ENCODE peak calls at places on chromosomes 12 and 14, in four cellular contexts. D is fibroblast of pulmonary artery, A is prostate gland, L is tibial nerve. I is an unnamed sample.

GRCh38 chr14:85528882-85529585 is 910 bp upstream of the FLRT2 start:
- DNase-seq in D (peak), L (no peak), A (no peak), I (peak)

GRCh38 chr12:15225136-15225535 is 3.9 kb upstream of the RERG start:
- DNase-seq in D (no peak), A (no peak), L (no peak), I (no peak)

GRCh38 chr14:97705976-97706375 is 908.8 kb downstream of the VRK1 start:
- DNase-seq in D (no peak), A (no peak), L (no peak), I (no peak)

GRCh38 chr12:79911889-79912656 is 22.8 kb downstream of the PPP1R12A start:
- DNase-seq in A (no peak), D (peak), L (no peak), I (peak)

GRCh38 chr12:91777268-91777997 is 368.2 kb downstream of the BTG1 start:
- DNase-seq in A (no peak), D (no peak), L (no peak), I (peak)

GRCh38 chr12:91877461-91878230 is 268.0 kb downstream of the BTG1 start:
- DNase-seq in L (no peak), A (no peak), D (no peak), I (no peak)

GRCh38 chr14:79584679-79585078 is 626.6 kb downstream of the DIO2 start:
- DNase-seq in A (no peak), D (peak), L (no peak), I (peak)

GRCh38 chr12:80099259-80099658 is at the start of gene OTOGL:
- DNase-seq in L (no peak), A (no peak), D (no peak), I (no peak)

GRCh38 chr12:85350356-85350755 is 70.3 kb downstream of the ALX1 start:
- DNase-seq in L (no peak), D (no peak), A (no peak), I (no peak)

GRCh38 chr12:19402743-19403400 is 36.4 kb upstream of the AEBP2 start:
- DNase-seq in A (no peak), L (no peak), D (peak), I (peak)

GRCh38 chr12:55728185-55728931 is 451 bp downstream of the CD63 start:
- DNase-seq in A (peak), D (peak), L (peak), I (peak)

GRCh38 chr12:7008864-7009263 is 9.4 kb downstream of the LPCAT3 start:
- DNase-seq in A (no peak), D (no peak), L (no peak), I (no peak)

GRCh38 chr14:33682746-33683145 is 268.1 kb downstream of the EGLN3 start:
- DNase-seq in D (peak), A (no peak), L (peak), I (peak)

GRCh38 chr12:388547-389137 is 478 bp downstream of the KDM5A start:
- DNase-seq in L (no peak), D (peak), A (no peak), I (peak)

GRCh38 chr12:107356937-107357295 is 263.6 kb upstream of the CRY1 start:
- DNase-seq in L (no peak), D (no peak), A (no peak), I (no peak)

GRCh38 chr14:28609228-28609828 is 157.3 kb upstream of the FOXG1 start:
- DNase-seq in L (peak), D (peak), A (peak), I (peak)

GRCh38 chr12:105462841-105463240 is 132.3 kb downstream of the C12orf75 start:
- DNase-seq in A (no peak), L (no peak), D (peak), I (peak)

GRCh38 chr12:99386907-99387306 is 260.6 kb upstream of the GARIN6 start:
- DNase-seq in D (peak), L (no peak), A (no peak), I (peak)

GRCh38 chr12:62435337-62436163 is 31.1 kb upstream of the MON2 start:
- DNase-seq in D (peak), L (no peak), A (peak), I (peak)

GRCh38 chr12:48923117-48923516 is 2.2 kb downstream of the FKBP11 start:
- DNase-seq in L (no peak), A (no peak), D (no peak), I (no peak)

GRCh38 chr12:116295327-116296263 is 18.1 kb upstream of the MED13L start:
- DNase-seq in A (no peak), D (peak), L (no peak), I (no peak)

GRCh38 chr14:22417914-22418313 is 171.1 kb downstream of the DAD1 start:
- DNase-seq in A (no peak), L (no peak), D (no peak), I (no peak)
- TF ChIP-seq CTCF in A (no peak), L (no peak), D (no peak), I (no peak)

GRCh38 chr14:99466719-99467118 is 13.9 kb downstream of the SETD3 start:
- DNase-seq in D (no peak), L (no peak), A (no peak), I (no peak)

GRCh38 chr14:99468836-99469592 is 11.6 kb downstream of the SETD3 start:
- DNase-seq in D (no peak), L (no peak), A (no peak), I (no peak)

GRCh38 chr14:99465288-99465687 is 15.4 kb downstream of the SETD3 start:
- DNase-seq in L (no peak), A (no peak), D (no peak), I (no peak)

GRCh38 chr14:99467338-99468075 is 13.2 kb downstream of the SETD3 start:
- DNase-seq in L (no peak), A (no peak), D (no peak), I (no peak)

DNA sequence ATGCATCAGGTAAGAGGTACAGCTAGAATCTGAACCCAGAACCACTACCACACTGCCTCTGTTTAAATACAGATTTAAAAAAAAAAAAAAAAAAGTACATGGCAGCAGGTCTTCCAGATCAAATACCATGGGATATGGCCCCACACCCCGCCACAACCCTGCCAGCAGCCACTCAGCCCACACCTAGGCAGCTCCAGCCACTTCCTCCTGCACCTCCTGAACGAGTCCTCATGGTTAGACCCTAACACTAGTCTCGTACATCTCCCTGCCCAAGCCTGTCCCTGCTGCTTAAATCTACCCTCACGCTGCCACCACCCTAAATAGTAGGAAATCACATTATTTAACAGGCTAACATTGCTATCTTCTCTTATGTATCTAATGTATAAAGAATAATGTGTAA is 12.6 kb downstream of the SETD3 start:
- DNase-seq in A (no peak), D (no peak), L (no peak), I (no peak)
- TF ChIP-seq CTCF in A (no peak), D (no peak), L (no peak), I (no peak)

GRCh38 chr12:132451172-132451835 is 38.6 kb upstream of the FBRSL1 start:
- DNase-seq in D (no peak), L (no peak), A (no peak), I (no peak)

GRCh38 chr12:132453361-132454133 is 36.4 kb upstream of the FBRSL1 start:
- DNase-seq in D (no peak), A (no peak), L (no peak), I (peak)

GRCh38 chr12:132452596-132453350 is 37.2 kb upstream of the FBRSL1 start:
- DNase-seq in L (no peak), A (no peak), D (no peak), I (no peak)

GRCh38 chr12:132450391-132451171 is 39.4 kb upstream of the FBRSL1 start:
- DNase-seq in L (no peak), D (no peak), A (no peak), I (no peak)

DNA sequence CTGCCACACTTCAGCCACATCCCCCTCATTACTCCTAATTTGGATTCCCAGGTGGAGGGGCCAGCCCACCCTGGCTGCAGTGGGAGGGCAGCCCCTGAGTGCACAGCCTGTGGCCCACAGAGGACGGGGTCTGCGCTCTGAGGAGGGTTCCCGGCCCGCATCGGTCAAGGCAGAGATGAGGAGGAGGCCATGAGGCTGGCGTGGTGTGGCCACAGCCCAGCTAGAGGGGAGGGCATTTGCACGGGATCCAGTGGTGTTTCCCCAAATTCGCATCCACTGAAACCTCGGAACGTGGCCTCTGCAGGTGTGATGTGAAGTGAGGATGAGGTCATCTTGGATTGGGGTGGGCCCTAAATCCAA is 38.1 kb upstream of the FBRSL1 start:
- DNase-seq in A (no peak), L (no peak), D (no peak), I (no peak)
- TF ChIP-seq CTCF in A (no peak), L (no peak), D (no peak), I (no peak)

GRCh38 chr12:39620664-39621658 is 1.4 kb upstream of the ABCD2 start:
- DNase-seq in L (no peak), A (no peak), D (peak), I (no peak)

GRCh38 chr12:39619316-39619659 is 315 bp downstream of the ABCD2 start:
- DNase-seq in L (no peak), A (no peak), D (no peak), I (no peak)

GRCh38 chr12:39621670-39622069 is 2.1 kb upstream of the ABCD2 start:
- DNase-seq in A (no peak), D (no peak), L (no peak), I (no peak)

GRCh38 chr12:39618701-39619100 is 902 bp downstream of the ABCD2 start:
- DNase-seq in L (no peak), D (no peak), A (no peak), I (no peak)

DNA sequence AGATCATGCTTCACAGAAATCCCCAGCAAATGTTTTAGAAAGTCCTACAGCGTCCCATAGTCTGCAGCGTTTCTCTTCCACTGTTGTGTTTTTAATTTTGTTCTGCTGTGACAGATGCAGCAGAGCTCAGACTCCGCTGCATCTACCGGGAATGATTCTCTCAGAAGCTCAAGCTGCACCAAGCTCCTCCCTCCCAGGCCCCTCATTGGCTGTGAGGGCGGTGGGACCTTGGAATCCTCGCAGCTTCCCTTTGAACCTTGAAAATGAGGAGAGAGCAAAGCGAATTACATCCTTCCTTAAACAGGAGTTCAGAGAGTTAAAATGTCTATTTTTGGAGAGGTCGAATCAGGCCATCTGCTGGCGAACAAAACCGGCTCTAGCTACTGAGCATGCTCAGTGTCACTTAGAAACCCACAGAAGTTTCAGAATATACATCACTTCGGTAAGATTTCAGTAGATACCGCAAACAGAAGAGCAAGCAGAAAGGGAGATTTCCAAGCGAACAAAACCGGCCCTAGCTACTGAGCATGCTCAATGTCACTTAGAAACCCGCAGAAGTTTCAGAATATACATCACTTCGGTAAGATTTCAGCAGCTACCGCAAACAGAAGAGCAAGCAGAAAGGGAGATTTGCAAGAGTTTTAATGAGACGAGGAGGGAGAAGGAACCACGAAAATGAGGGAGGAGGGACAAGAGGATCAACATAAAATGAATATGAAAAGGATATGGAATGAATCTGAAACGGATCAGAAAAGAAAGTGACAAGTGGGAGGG is at the start of gene ABCD2:
- DNase-seq in L (peak), D (peak), A (peak), I (peak)
- TF ChIP-seq CTCF in L (no peak), D (no peak), A (no peak), I (peak)

DNA sequence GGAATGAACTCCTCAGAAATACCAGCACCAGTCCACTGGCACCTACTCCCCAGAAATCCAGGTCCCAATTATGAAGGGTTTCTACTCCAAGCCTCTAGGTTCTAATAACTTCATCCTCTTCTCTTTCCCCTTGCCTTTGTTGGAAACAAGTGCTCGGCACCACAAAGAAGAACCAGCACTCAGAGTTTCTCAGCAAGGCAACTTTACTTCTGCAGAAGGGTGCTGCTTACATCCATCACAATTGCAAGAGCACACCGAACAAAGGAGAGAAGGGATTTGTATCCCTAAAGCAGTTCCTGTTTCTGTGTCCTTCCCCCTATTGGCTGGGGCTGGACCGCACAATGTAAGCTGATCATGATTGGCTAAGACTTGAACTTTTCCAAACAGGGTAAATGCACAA is 74.2 kb upstream of the GNG2 start:
- DNase-seq in D (no peak), A (no peak), L (no peak), I (no peak)
- TF ChIP-seq CTCF in D (no peak), A (no peak), L (no peak), I (no peak)

I was measured in MCF 10A.